ENCODE peak calls at places on chromosomes 3 and 15, in eight cellular contexts. E, K, X, V, T, B, Q and S are unnamed samples.

GRCh38 chr3:169515132-169515531 is 148.4 kb downstream of the MECOM start:
- DNase-seq in E (no peak), K (no peak), X (no peak), V (no peak), T (no peak), B (no peak), Q (no peak), S (no peak)

GRCh38 chr3:5733995-5734394 is 546.5 kb downstream of the EDEM1 start:
- DNase-seq in E (no peak), K (no peak), X (no peak), V (no peak), T (no peak), B (no peak), Q (no peak), S (no peak)

GRCh38 chr15:71687902-71688508 is 122.3 kb upstream of the NR2E3 start:
- DNase-seq in E (no peak), K (peak; percentile 77), X (no peak), V (peak; percentile 37), T (peak; percentile 85), B (no peak), Q (no peak), S (no peak)

GRCh38 chr3:49500408-49501257 is 30.6 kb downstream of the DAG1 start:
- DNase-seq in E (no peak), K (peak; percentile 99), X (peak; percentile 87), V (peak; percentile 99), T (peak; percentile 99), B (no peak), Q (no peak), S (peak; percentile 40)

GRCh38 chr3:45124379-45124778 is 21.8 kb downstream of the CDCP1 start:
- DNase-seq in E (no peak), K (peak; percentile 94), X (no peak), V (peak; percentile 92), T (peak; percentile 96), B (peak; percentile 49), Q (no peak), S (no peak)

GRCh38 chr3:161252143-161252542 is 31.0 kb downstream of the NMD3 start:
- DNase-seq in E (no peak), K (no peak), X (no peak), V (no peak), T (no peak), B (no peak), Q (no peak), S (no peak)

GRCh38 chr15:83850015-83850414 is 196.1 kb downstream of the ADAMTSL3 start:
- DNase-seq in E (no peak), K (no peak), X (no peak), V (no peak), T (no peak), B (no peak), Q (no peak), S (no peak)

GRCh38 chr3:30941342-30941741 is 46.9 kb upstream of the GADL1 start:
- DNase-seq in E (peak; percentile 9), K (no peak), X (no peak), V (no peak), T (no peak), B (no peak), Q (no peak), S (no peak)

GRCh38 chr3:16286161-16286560 is 21.1 kb downstream of the OXNAD1 start:
- DNase-seq in E (peak; percentile 69), K (no peak), X (no peak), V (no peak), T (no peak), B (no peak), Q (no peak), S (no peak)

GRCh38 chr3:197711973-197712707 is 24.6 kb downstream of the RUBCN start:
- DNase-seq in E (peak; percentile 95), K (peak; percentile 98), X (peak; percentile 89), V (peak; percentile 99), T (peak; percentile 96), B (peak; percentile 77), Q (peak; percentile 23), S (peak; percentile 86)

GRCh38 chr3:35383719-35384555 is 255.4 kb upstream of the ARPP21 start:
- DNase-seq in E (no peak), K (no peak), X (no peak), V (no peak), T (peak; percentile 45), B (no peak), Q (no peak), S (no peak)

GRCh38 chr15:81410318-81410753 is 36.3 kb upstream of the TMC3 start:
- DNase-seq in E (peak; percentile 51), K (peak; percentile 74), X (peak; percentile 37), V (peak; percentile 88), T (peak; percentile 48), B (peak; percentile 72), Q (peak; percentile 37), S (peak; percentile 42)

GRCh38 chr3:78887029-78887428 is 880.8 kb downstream of the ROBO1 start:
- DNase-seq in E (no peak), K (peak; percentile 74), X (no peak), V (peak; percentile 79), T (peak; percentile 85), B (no peak), Q (no peak), S (no peak)

GRCh38 chr3:21835266-21835665 is 84.3 kb upstream of the ZNF385D start:
- DNase-seq in E (no peak), K (no peak), X (no peak), V (peak; percentile 88), T (peak; percentile 11), B (no peak), Q (no peak), S (no peak)

GRCh38 chr15:90558182-90558581 is 28.5 kb downstream of the CRTC3 start:
- DNase-seq in E (no peak), K (no peak), X (no peak), V (peak; percentile 59), T (no peak), B (peak; percentile 63), Q (no peak), S (no peak)

GRCh38 chr3:74409066-74409465 is 205.4 kb downstream of the CNTN3 start:
- DNase-seq in E (no peak), K (no peak), X (no peak), V (no peak), T (no peak), B (no peak), Q (no peak), S (no peak)

DNA sequence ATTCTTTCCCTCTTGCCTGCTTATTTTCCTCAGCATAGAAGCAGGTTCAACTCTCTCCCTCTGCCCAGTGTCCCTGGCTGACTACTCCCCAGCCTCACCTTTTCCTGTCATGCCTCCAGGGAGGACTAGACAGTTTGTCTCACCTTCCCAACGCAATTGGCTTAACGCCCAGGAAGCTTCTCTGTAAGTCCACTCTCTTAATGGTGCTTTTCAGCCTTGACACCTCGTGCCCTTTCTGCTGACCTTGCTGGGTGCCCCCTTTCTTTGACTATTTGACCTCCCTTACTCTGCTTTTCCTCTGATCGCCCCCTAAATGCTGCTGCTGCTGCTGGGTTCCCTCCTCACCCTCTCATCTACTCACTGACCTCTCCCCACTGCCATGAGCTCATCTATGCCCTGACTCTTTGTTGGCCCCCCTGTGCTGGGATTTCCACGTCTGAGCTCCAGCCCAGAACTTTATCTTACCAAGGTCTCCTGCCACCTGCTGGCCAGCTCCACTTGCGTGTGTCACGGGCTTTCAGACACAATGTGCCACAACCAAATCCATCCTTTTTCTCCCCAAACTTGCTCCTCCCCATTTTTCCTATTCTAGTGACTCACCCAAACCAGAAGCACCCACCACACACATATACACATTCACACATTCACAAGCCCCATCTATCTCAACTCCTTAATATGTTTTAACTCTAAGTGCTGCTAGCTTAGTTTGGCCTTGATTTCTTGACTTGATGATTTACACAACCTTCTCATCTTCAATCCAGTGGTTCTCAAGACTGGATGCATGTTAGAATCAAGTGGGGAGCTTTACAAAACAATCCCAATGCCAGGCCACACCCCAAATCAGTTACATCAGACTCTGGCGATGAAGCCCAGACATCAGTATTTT is 16.6 kb downstream of the EPB42 start:
- DNase-seq in E (peak; percentile 52), K (peak; percentile 75), X (peak; percentile 37), V (peak; percentile 78), T (peak; percentile 49), B (peak; percentile 64), Q (peak; percentile 45), S (peak; percentile 36)
- TF ChIP-seq CTCF in E (peak; percentile 62), K (peak; percentile 67), X (peak; percentile 72), V (peak; percentile 70), T (peak; percentile 52), B (peak; percentile 64), Q (peak; percentile 44), S (peak; percentile 76)

DNA sequence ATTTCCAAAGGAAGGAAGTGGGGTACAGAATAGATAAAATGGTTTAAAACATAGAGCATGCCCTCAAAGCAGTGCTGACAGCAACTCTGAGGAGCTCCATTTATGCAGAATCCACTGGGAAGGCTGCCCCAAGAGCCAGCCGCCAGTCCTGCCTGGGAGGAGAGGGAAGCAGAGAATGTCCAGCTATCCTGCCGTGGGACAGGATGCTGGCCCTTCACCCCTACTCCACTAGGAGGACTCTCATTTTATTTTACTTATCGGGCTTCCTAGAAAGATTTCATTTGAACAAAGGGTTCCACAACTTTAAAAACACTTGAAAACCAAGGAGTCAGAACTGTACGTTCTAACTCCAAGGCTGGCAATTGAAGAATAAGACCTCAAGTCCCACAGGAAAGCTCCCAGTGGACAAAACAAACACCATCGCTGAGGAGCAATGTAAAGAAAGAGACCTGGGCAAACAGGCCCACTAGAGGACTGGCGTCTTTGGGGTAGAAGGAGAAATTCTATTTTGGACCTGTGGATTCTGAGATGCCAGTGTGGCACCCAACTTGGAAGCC is 9.7 kb downstream of the SFMBT1 start:
- DNase-seq in E (no peak), K (no peak), X (no peak), V (no peak), T (no peak), B (no peak), Q (no peak), S (no peak)
- TF ChIP-seq CTCF in E (no peak), K (no peak), X (no peak), V (no peak), T (no peak), B (no peak), Q (no peak), S (no peak)

GRCh38 chr15:45179221-45179985 is 8.4 kb downstream of the SHF start:
- DNase-seq in E (peak; percentile 66), K (no peak), X (no peak), V (no peak), T (no peak), B (peak; percentile 47), Q (no peak), S (no peak)
- TF ChIP-seq CTCF in E (peak; percentile 71), K (peak; percentile 21), X (peak; percentile 39), V (peak; percentile 45), T (peak; percentile 14), B (peak; percentile 47), Q (peak; percentile 32), S (peak; percentile 53)

GRCh38 chr3:104629038-104629437 is 737.7 kb upstream of the ALCAM start:
- DNase-seq in E (no peak), K (peak; percentile 88), X (peak; percentile 52), V (peak; percentile 86), T (peak; percentile 86), B (no peak), Q (no peak), S (no peak)

GRCh38 chr3:104635872-104636580 is 730.7 kb upstream of the ALCAM start:
- DNase-seq in E (no peak), K (no peak), X (no peak), V (peak; percentile 2), T (no peak), B (no peak), Q (no peak), S (no peak)

GRCh38 chr3:104631254-104631653 is 735.5 kb upstream of the ALCAM start:
- DNase-seq in E (no peak), K (no peak), X (no peak), V (no peak), T (no peak), B (no peak), Q (no peak), S (no peak)

GRCh38 chr3:104632947-104633346 is 733.8 kb upstream of the ALCAM start:
- DNase-seq in E (no peak), K (peak; percentile 17), X (no peak), V (peak; percentile 5), T (no peak), B (no peak), Q (no peak), S (no peak)

GRCh38 chr3:104632521-104632920 is 734.2 kb upstream of the ALCAM start:
- DNase-seq in E (no peak), K (no peak), X (no peak), V (no peak), T (no peak), B (no peak), Q (no peak), S (no peak)
- TF ChIP-seq CTCF in E (no peak), K (no peak), X (no peak), V (no peak), T (no peak), B (no peak), Q (no peak), S (no peak)